ENCODE peak calls at places on chromosomes 12 and 14, in eight cellular contexts. R is neural progenitor cell, V is A549, M is progenitor cell of endocrine pancreas, P is H9, G is GM20000, Q is astrocyte, N is fibroblast of lung. D is an unnamed sample.
A peak's percentile ranks its signal among the peaks of the same experiment; 100 is the strongest.

GRCh38 chr12:15152864-15153263 is 68.4 kb downstream of the RERG start:
- DNase-seq in R (no peak), V (peak; percentile 48), G (no peak), M (no peak), N (peak; percentile 89), P (no peak), Q (peak; percentile 89), D (no peak)

GRCh38 chr12:20985399-20985798 is 145.6 kb upstream of the SLCO1B1 start:
- DNase-seq in R (no peak), P (no peak), M (no peak), Q (no peak), N (no peak), V (no peak), G (no peak), D (no peak)

GRCh38 chr12:53493610-53494391 is 5.5 kb downstream of the MAP3K12 start:
- DNase-seq in P (no peak), R (peak; percentile 51), Q (no peak), M (no peak), G (no peak), N (no peak), V (no peak), D (no peak)

GRCh38 chr12:115149685-115150378 is 465.9 kb upstream of the TBX3 start:
- DNase-seq in V (peak; percentile 18), P (no peak), Q (peak; percentile 90), N (peak; percentile 94), R (no peak), G (no peak), M (no peak), D (no peak)

GRCh38 chr12:90979936-90980335 is 24.8 kb downstream of the EPYC start:
- DNase-seq in N (no peak), Q (no peak), R (no peak), M (no peak), V (no peak), G (no peak), P (no peak), D (no peak)

GRCh38 chr12:25459541-25459951 is 93.5 kb downstream of the LMNTD1 start:
- DNase-seq in G (peak; percentile 10), V (no peak), Q (no peak), P (peak; percentile 37), N (no peak), R (no peak), M (no peak), D (no peak)

GRCh38 chr14:34120185-34120977 is 169.5 kb upstream of the EGLN3 start:
- DNase-seq in V (no peak), M (no peak), Q (no peak), P (peak; percentile 44), N (no peak), G (no peak), R (peak; percentile 25), D (no peak)

GRCh38 chr12:103560604-103561101 is 26.4 kb upstream of the STAB2 start:
- DNase-seq in N (peak; percentile 99), Q (peak; percentile 98), R (no peak), M (no peak), P (no peak), G (no peak), V (peak; percentile 99), D (no peak)

GRCh38 chr12:102406033-102406584 is 74.3 kb downstream of the IGF1 start:
- DNase-seq in N (peak; percentile 42), M (no peak), V (no peak), R (peak; percentile 42), P (no peak), G (no peak), Q (peak; percentile 37), D (no peak)

GRCh38 chr14:103155013-103155412 is 31.8 kb downstream of the TNFAIP2 start:
- DNase-seq in Q (no peak), M (no peak), V (peak; percentile 89), P (no peak), G (no peak), N (no peak), R (no peak), D (peak; percentile 57)

DNA sequence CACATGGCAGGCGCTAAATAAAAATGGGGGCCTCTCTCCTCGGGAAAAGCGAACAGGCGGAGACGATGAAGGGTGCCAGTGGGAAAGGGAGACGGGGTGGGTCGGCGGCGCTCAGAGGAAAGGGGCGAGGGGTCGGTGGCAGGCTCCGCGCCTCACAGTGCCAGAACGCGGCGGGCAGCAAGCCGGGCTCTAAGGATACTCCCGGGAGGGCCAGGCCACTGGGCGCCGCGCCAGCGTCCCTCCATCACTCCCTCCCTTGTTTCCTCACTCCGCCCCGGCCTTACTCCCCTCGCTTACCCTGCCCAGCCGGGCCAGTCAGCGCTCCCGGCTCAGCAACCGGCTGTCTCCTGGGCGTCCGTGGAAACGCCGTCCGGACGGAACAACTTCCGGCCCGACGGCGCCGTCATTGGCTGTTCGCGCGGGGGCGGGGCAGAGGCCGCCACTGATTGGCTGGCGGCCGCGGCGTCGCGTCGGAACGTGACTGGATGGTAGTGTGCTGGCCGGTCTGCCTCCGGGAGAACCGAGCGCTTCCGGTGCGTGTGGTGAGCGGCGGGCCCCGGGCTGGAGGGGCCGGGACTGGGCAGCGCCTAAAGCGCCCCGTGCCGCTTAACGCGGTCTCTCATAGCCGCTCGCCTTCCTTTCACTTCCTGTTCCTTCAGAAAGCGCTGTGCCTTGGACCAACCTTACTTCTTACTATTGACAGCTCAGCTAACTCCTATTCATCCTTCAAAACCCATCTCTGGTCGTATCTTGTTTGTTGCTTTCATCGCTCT is 53.0 kb downstream of the SLC25A47 start:
- DNase-seq in R (peak; percentile 98), N (peak; percentile 95), M (peak; percentile 91), Q (peak; percentile 88), P (peak; percentile 97), G (peak; percentile 91), V (peak; percentile 96), D (peak; percentile 96)
- TF ChIP-seq CTCF in R (no peak), N (no peak), M (no peak), Q (no peak), P (no peak), G (no peak), V (no peak), D (no peak)

DNA sequence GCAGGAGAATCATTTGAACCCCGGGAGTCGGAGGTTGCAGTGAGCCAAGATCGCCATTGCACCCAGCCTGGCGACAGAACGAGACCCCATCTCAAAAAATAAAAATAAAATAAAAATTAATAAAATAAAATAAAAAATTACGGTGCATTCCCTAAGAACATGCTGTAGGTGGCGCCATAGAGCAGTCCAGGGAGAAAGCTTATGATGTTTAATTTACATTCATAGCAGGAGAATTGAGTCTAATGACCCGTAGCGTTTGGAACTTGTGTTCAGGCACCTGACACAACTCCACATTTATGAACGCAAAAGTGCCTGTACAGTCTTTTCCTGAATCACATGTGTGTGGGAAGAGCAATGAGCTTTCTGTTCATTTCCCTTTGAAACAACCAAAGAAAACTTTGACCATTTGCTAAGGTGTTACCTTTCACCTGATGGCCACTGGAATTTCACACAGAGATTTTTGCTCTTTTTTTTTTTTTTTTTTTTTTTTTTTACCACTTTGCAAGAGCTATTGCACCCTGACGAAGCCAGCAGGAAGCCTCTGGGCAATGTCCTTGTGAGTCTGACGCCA is 60.6 kb upstream of the KCNA1 start:
- DNase-seq in Q (peak; percentile 11), R (peak; percentile 42), V (peak; percentile 39), N (peak; percentile 33), P (peak; percentile 16), M (no peak), G (peak; percentile 48), D (peak; percentile 25)
- TF ChIP-seq CTCF in Q (peak; percentile 70), R (peak; percentile 75), V (peak; percentile 63), N (peak; percentile 89), P (peak; percentile 84), M (peak; percentile 93), G (peak; percentile 26), D (peak; percentile 85)

GRCh38 chr12:98422359-98422758 is 93.0 kb upstream of the TMPO start:
- DNase-seq in Q (no peak), V (no peak), P (no peak), R (no peak), G (no peak), M (no peak), N (no peak), D (no peak)

GRCh38 chr12:98424726-98425401 is 90.5 kb upstream of the TMPO start:
- DNase-seq in V (peak; percentile 74), M (peak; percentile 20), P (peak; percentile 70), Q (peak; percentile 85), N (peak; percentile 87), G (peak; percentile 58), R (peak; percentile 74), D (peak; percentile 65)

GRCh38 chr12:98423963-98424362 is 91.4 kb upstream of the TMPO start:
- DNase-seq in R (no peak), V (no peak), N (no peak), Q (no peak), G (no peak), M (no peak), P (no peak), D (no peak)

GRCh38 chr12:98421336-98421735 is 94.1 kb upstream of the TMPO start:
- DNase-seq in V (no peak), N (no peak), G (no peak), P (no peak), M (no peak), R (no peak), Q (no peak), D (no peak)

DNA sequence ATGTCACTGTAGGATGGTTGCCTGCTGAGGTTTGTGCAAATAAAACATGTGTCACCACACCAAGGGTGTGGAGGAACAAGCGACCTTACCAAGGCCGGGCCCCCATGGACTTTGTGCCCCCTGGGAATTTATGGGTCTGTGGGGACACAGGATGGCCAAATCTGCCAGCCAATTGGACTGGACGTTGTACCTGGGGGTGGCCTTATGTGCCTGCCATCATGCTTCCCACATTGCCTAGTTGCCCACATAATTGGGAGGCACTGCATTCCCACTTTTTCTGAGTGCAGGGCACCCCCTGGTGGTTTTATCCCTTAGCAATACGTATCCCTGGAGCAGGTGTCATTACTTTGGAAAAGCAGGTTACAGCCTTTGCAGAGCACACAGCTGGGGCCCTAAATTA is 92.6 kb upstream of the TMPO start:
- DNase-seq in M (no peak), R (peak; percentile 55), G (no peak), Q (no peak), V (peak; percentile 54), N (no peak), P (peak; percentile 71), D (peak; percentile 22)
- TF ChIP-seq CTCF in M (peak; percentile 30), R (peak; percentile 50), G (no peak), Q (no peak), V (peak; percentile 32), N (peak; percentile 30), P (peak; percentile 67), D (peak; percentile 24)

DNA sequence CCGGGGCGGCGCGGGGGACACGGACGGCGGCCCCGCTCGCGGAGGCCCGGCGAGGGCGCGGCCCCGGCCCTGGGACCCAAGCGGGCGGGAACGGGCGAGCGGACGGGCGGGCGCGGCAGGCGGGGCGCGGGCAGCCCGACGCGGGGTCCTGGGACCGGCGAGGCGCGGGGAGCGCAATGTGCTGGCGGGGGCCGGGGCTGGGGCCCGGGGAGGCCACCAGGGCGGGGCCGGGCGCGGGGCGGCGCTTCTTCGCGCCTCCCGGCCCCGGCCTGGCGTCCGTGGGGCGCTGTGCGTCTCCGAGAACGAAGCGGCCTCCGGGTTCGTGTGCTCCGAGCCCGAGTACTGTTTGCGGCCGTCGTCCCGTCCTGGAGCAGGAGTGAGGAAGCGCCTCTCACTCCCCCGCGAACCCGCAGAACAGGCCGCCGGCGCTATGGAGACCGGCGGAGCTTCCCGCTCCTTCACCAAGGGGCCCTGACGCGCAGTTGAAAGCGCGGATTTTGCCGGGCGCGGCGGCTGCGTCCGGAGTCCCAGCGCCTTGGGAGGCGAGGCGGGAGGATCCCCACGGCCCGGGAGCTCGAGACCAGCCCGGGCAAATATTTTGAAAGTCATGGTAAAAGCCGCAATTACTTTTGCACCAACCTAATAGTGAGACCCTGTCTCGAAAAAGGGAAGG is 415 bp upstream of the ANKLE2 start:
- DNase-seq in V (peak; percentile 93), M (peak; percentile 70), G (peak; percentile 99), P (peak; percentile 80), Q (peak; percentile 81), R (peak; percentile 96), N (peak; percentile 88), D (peak; percentile 84)
- TF ChIP-seq CTCF in V (peak; percentile 19), M (peak; percentile 44), G (no peak), P (peak; percentile 32), Q (no peak), R (peak; percentile 36), N (no peak), D (no peak)

GRCh38 chr12:98838282-98838681 is 193.2 kb downstream of the APAF1 start:
- DNase-seq in M (no peak), P (no peak), N (peak; percentile 7), R (no peak), G (no peak), Q (peak; percentile 6), V (peak; percentile 11), D (no peak)
- TF ChIP-seq CTCF in M (peak; percentile 56), P (peak; percentile 74), N (peak; percentile 59), R (peak; percentile 55), G (no peak), Q (peak; percentile 43), V (no peak), D (peak; percentile 49)

D was measured in nephron progenitor cell.